ENCODE peak calls at places on chromosomes 7 and 10, in five cellular contexts. B is cardiac fibroblast, H is Peyer's patch, M is GM10248, I is brain microvascular endothelial cell. L is an unnamed sample.

GRCh38 chr7:76054129-76055120 is 6.5 kb downstream of the MDH2 start:
- DNase-seq in H (no peak), B (peak), I (peak), M (no peak), L (no peak)

GRCh38 chr7:70663680-70664079 is 468.3 kb upstream of the GALNT17 start:
- DNase-seq in I (no peak), M (no peak), B (no peak), H (no peak), L (no peak)

GRCh38 chr7:26863504-26864308 is 684 bp downstream of the SKAP2 start:
- DNase-seq in I (peak), H (no peak), B (peak), M (peak), L (no peak)

GRCh38 chr10:30701471-30702173 is 72.1 kb upstream of the LYZL2 start:
- DNase-seq in B (peak), M (peak), H (no peak), I (peak), L (peak)

GRCh38 chr10:99906470-99906869 is 103.3 kb downstream of the DNMBP start:
- DNase-seq in B (peak), H (no peak), M (no peak), I (peak), L (no peak)

GRCh38 chr10:78763651-78764395 is 304.9 kb upstream of the ZMIZ1 start:
- DNase-seq in B (no peak), M (peak), H (peak), I (no peak), L (no peak)

GRCh38 chr7:107594961-107595737 is 15.1 kb downstream of the BCAP29 start:
- DNase-seq in I (peak), B (peak), H (no peak), M (no peak), L (no peak)

GRCh38 chr7:111593343-111593742 is 31.1 kb upstream of the IMMP2L start:
- DNase-seq in H (no peak), B (no peak), M (no peak), I (no peak), L (no peak)

GRCh38 chr7:151592330-151592729 is 72.6 kb upstream of the RHEB start:
- DNase-seq in B (no peak), I (no peak), H (no peak), M (no peak), L (no peak)

GRCh38 chr10:103584216-103585010 is 90.9 kb downstream of the NEURL1 start:
- DNase-seq in B (peak), I (no peak), H (no peak), M (peak), L (peak)

GRCh38 chr10:28593811-28594210 is 60.9 kb downstream of the WAC start:
- DNase-seq in M (no peak), I (no peak), B (no peak), H (no peak), L (no peak)

GRCh38 chr10:73601486-73601921 is 10.4 kb upstream of the USP54 start:
- DNase-seq in B (no peak), M (no peak), H (peak), I (peak), L (no peak)

GRCh38 chr10:35906155-35906554 is 264.1 kb upstream of the FZD8 start:
- DNase-seq in H (no peak), B (no peak), I (no peak), M (no peak), L (no peak)

GRCh38 chr10:102300289-102300843 is 55.0 kb downstream of the GBF1 start:
- DNase-seq in H (no peak), B (peak), I (peak), M (no peak), L (no peak)

GRCh38 chr10:117609095-117609821 is 66.7 kb downstream of the EMX2 start:
- DNase-seq in B (peak), I (peak), M (no peak), H (no peak), L (no peak)

GRCh38 chr10:20088302-20088701 is 272.1 kb downstream of the PLXDC2 start:
- DNase-seq in B (no peak), I (no peak), M (no peak), H (no peak), L (no peak)

GRCh38 chr10:42551582-42552187 is 86.7 kb downstream of the ZNF33B start:
- DNase-seq in H (no peak), I (peak), B (no peak), M (no peak), L (no peak)

GRCh38 chr7:47402941-47403340 is 179.0 kb downstream of the TNS3 start:
- DNase-seq in H (peak), I (no peak), B (no peak), M (no peak), L (no peak)

GRCh38 chr7:21104124-21104500 is 317.4 kb upstream of the SP8 start:
- DNase-seq in B (no peak), M (no peak), H (no peak), I (no peak), L (no peak)

GRCh38 chr7:111711426-111712065 is 149.3 kb upstream of the IMMP2L start:
- DNase-seq in M (no peak), H (no peak), B (no peak), I (no peak), L (no peak)

GRCh38 chr7:37285701-37286475 is 162.8 kb downstream of the ELMO1 start:
- DNase-seq in B (peak), I (no peak), H (no peak), M (no peak), L (no peak)

GRCh38 chr10:22631646-22632278 is 82.6 kb downstream of the PIP4K2A start:
- DNase-seq in M (no peak), I (peak), H (no peak), B (peak), L (no peak)

GRCh38 chr7:119594956-119595355 is 678.0 kb upstream of the KCND2 start:
- DNase-seq in I (no peak), B (no peak), M (no peak), H (no peak), L (no peak)

DNA sequence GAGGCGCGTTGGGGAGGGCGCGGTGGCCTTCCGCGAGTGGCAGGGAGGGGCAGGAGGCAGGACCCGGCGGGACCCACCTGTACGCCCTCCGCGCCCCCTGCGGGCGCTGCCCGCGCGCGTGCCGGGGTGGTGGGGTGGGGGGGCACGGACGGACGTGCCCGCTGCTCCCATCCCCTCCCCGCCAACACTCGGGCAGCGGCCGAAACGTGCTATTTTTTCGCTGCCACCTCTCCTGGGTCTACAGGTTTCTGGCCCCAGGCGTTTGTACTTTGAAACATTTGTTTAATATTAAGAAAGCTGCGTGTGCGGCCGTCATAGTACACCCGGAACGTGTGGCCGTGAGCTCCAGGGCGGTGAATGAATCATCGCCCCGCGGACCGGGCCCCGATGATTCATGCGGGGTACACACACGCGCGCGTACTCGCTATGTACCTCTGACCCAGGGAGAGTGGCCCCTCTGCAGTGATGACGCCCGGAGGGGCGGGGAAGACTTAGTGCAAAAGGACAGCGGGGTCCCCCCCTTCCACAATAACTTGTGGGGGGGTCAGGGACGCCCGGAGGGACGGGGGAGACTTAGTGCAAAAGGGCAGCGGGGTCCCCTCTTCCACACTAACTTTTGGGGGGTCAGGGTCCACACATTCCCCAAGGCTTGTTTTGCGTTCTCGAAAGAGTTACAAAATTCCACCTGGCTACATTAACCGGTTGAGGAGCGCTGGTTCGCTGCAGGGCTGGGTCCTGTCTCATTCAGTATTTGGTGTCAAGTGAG is 56.6 kb upstream of the PCGF5 start:
- DNase-seq in M (peak), I (peak), H (peak), B (peak), L (peak)
- TF ChIP-seq CTCF in M (no peak), I (no peak), H (peak), B (no peak), L (no peak)

GRCh38 chr7:2475678-2476015 is 551 bp downstream of the GRIFIN start:
- DNase-seq in M (no peak), B (no peak), H (peak), I (no peak), L (no peak)

GRCh38 chr7:2473496-2474180 is 2.6 kb downstream of the GRIFIN start:
- DNase-seq in B (no peak), I (no peak), M (no peak), H (no peak), L (no peak)

GRCh38 chr7:2476298-2476697 is at the start of gene GRIFIN:
- DNase-seq in H (no peak), B (no peak), M (no peak), I (no peak), L (no peak)

GRCh38 chr7:2474224-2474623 is 2.0 kb downstream of the GRIFIN start:
- DNase-seq in B (no peak), H (peak), I (no peak), M (no peak), L (no peak)

DNA sequence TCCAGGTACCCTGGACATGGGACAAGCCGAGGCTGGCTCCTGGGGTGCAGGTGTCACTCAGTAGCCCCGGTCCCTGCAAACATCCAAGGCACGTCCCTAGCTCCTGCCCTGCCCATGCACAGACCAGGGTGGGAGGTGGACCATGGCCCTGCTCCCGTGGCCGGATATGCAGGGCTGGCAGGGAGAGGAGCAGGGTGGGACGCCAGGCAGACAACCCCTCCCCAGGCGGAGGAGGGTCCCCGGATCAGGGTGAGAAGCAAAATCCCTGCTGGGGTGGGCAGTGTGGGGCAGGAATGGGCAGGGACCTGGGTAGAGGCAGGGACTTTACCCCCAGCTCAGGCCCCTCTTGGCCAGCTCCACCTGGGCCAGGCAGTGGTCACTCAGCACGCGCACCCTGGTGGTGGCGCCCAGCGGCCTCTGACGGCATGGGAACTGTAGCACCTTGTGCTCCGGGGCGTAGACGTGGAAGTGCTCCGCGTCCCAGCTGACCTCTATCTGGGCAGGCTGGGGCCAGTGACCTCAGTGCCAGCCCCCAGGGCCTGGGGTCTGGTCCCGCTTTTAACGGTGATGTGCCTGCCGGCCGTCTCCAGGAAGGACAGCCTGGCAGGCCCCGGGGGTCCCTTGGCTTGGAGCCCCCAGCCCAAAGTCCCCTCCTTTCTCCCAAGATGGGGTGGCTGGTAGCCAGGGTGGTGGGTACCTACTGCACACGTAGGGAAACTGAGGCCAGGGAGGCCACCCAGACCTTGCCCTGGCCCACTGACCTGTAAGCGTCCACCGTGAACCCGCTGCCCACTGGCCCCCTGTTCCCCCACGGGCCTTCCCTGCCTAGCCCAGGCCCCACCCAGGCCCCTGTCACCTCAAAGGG is 1.2 kb downstream of the GRIFIN start:
- DNase-seq in M (no peak), H (peak), I (no peak), B (no peak), L (no peak)
- TF ChIP-seq CTCF in M (no peak), H (no peak), I (no peak), B (no peak), L (no peak)

GRCh38 chr10:64468219-64468618 is 947.0 kb downstream of the REEP3 start:
- DNase-seq in I (no peak), B (no peak), M (no peak), H (no peak), L (no peak)
- TF ChIP-seq CTCF in I (no peak), B (no peak), M (no peak), H (no peak), L (no peak)

DNA sequence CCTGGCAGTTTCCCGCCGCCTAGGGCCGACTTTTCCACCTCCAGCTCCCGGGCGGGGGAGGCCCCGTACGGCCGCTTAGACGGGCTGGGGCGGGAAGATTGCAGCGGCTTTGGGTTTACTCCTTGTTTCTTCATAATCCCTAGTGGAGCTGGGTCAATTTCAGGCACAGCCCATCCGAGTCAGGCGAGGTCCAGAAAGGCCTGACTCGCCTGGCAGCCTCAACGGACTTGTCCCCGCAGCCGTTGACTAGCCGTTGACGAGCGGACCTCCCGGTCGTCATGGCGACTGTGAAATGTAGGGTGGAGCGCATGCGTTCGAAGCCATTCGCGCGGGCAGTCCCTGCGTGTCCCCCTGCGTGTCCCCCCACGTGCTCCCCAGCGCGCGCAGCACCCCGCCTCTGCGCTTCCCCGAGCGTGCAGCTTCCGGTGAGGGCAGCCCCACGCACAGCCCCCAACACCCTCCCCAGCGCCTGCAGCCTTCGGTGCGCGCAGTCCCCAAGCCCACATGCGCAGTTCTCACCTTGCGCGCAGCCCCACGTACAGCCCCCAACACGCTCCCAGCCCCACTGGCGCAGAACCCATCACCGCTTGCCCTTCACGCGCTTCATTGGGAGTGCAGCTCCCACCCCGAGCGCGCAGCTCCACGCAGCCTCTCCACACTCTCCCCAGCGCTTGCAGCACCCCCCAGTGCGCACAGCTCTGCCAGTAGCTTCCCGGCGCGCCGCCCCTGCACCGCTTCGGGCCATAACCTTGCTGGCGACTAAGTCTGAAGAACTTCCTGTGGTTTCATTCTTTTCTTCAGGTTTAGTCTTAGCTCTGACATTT is 67.8 kb downstream of the TBX20 start:
- DNase-seq in M (no peak), B (peak), H (no peak), I (peak), L (no peak)
- TF ChIP-seq CTCF in M (no peak), B (no peak), H (no peak), I (peak), L (no peak)

DNA sequence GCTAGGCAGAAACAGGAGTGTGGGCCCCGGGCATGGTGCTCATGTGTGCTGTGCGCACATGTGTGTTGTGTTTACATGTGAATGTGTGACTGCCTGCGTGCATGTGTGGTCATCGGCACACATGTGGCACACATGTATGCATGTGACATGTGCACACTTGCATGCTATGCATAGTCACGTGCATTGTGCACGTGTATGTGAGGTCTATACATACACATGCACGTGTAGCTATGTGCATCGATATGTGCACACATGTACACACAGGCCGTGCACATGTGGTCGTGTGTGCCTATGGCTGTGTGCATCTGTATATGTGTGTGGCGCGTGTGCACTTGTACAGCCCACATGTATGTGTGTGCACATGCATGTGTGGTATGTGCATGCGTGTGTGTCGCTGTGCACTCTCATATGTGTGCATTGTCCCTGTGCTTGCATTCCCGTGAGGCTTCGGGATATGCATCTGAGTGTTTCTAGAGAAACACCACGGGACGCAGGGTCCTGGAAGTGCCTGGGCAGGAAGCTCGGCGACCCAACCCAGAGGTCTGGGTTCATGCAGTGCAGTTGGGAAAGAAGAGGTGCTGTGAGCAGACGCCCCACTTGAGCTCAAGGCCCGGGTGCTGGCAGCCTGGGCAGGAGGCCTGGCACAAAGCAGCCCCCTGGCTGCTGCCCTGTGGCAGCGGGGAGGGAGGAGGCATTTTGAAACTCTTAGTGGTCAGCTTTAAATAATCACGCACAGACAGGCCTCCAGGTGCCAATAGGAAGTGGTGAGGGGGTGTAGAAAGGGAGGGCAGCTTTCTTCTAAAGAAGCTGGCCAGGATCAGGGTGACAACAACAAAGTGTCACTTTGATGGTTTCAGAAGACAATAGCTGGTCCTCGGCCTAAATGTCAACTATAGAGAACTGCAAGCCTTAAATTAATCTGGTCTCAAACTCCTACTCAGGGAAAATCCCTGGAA is 410.0 kb upstream of the MGMT start:
- DNase-seq in H (no peak), I (no peak), B (no peak), M (no peak), L (no peak)
- TF ChIP-seq CTCF in H (no peak), I (no peak), B (no peak), M (no peak), L (no peak)

GRCh38 chr7:29989257-29989995 is at the start of gene SCRN1:
- DNase-seq in B (peak), H (peak), M (peak), I (no peak), L (peak)
- TF ChIP-seq CTCF in B (no peak), H (no peak), M (no peak), I (no peak), L (no peak)

GRCh38 chr7:1812693-1813393 is 142.8 kb downstream of the ELFN1 start:
- DNase-seq in M (no peak), B (no peak), H (no peak), I (no peak), L (no peak)
- TF ChIP-seq CTCF in M (no peak), B (peak), H (no peak), I (peak), L (no peak)

GRCh38 chr10:24907956-24908355 is 44.5 kb downstream of the PRTFDC1 start:
- DNase-seq in I (no peak), H (no peak), M (no peak), B (no peak), L (no peak)
- TF ChIP-seq CTCF in I (no peak), H (no peak), M (no peak), B (no peak), L (no peak)

GRCh38 chr7:18693401-18693800 is 197.9 kb downstream of the HDAC9 start:
- DNase-seq in M (no peak), B (peak), I (peak), H (no peak), L (no peak)
- TF ChIP-seq CTCF in M (no peak), B (peak), I (peak), H (no peak), L (no peak)

GRCh38 chr7:138097064-138097741 is 20.9 kb downstream of the AKR1D1 start:
- DNase-seq in M (peak), H (no peak), I (peak), B (peak), L (no peak)
- TF ChIP-seq CTCF in M (peak), H (no peak), I (peak), B (peak), L (no peak)